ENCODE peak calls at places on chromosomes 5 and 9, in nine cellular contexts. N is SK-N-SH; Q is CD8-positive, alpha-beta memory T cell; B is lower lobe of right lung; S is GM23338; U is CD8-positive, alpha-beta T cell; H is kidney epithelial cell; Y is bronchial epithelial cell; K is NT2/D1. R is an unnamed sample.

GRCh38 chr9:129962889-129963703 is 79.9 kb downstream of the FNBP1 start:
- DNase-seq in N (no peak), Q (peak; percentile 85), B (peak; percentile 51), S (peak; percentile 74), U (peak; percentile 70), H (no peak), Y (peak; percentile 29), K (peak; percentile 70), R (no peak)

GRCh38 chr9:2166219-2166618 is 151.1 kb downstream of the SMARCA2 start:
- DNase-seq in N (no peak), Q (no peak), B (no peak), S (no peak), U (no peak), H (no peak), Y (no peak), K (no peak), R (no peak)

GRCh38 chr5:98906756-98907355 is 22.0 kb downstream of the CHD1 start:
- DNase-seq in N (no peak), Q (no peak), B (no peak), S (no peak), U (no peak), H (no peak), Y (no peak), K (no peak), R (no peak)

GRCh38 chr5:113502073-113502472 is 11.4 kb upstream of the YTHDC2 start:
- DNase-seq in N (no peak), Q (no peak), B (no peak), S (no peak), U (no peak), H (no peak), Y (no peak), K (no peak), R (no peak)

GRCh38 chr5:167614294-167615104 is 676.9 kb upstream of the WWC1 start:
- DNase-seq in N (no peak), Q (no peak), B (no peak), S (peak; percentile 27), U (no peak), H (no peak), Y (no peak), K (no peak), R (no peak)

GRCh38 chr5:83955916-83956315 is 235.3 kb upstream of the HAPLN1 start:
- DNase-seq in N (no peak), Q (no peak), B (no peak), S (no peak), U (no peak), H (peak; percentile 7), Y (peak; percentile 45), K (no peak), R (no peak)

GRCh38 chr9:131704195-131704983 is 35.5 kb downstream of the RAPGEF1 start:
- DNase-seq in N (no peak), Q (no peak), B (no peak), S (no peak), U (no peak), H (no peak), Y (peak; percentile 65), K (no peak), R (peak; percentile 42)

GRCh38 chr5:138282918-138283742 is 8.7 kb upstream of the GFRA3 start:
- DNase-seq in N (peak; percentile 74), Q (no peak), B (peak; percentile 47), S (peak; percentile 73), U (no peak), H (peak; percentile 18), Y (peak; percentile 68), K (peak; percentile 33), R (peak; percentile 65)

GRCh38 chr9:33139421-33140228 is 27.5 kb downstream of the B4GALT1 start:
- DNase-seq in N (no peak), Q (no peak), B (peak; percentile 59), S (no peak), U (no peak), H (no peak), Y (no peak), K (no peak), R (peak; percentile 94)

GRCh38 chr5:19853616-19854240 is 134.3 kb downstream of the CDH18 start:
- DNase-seq in N (no peak), Q (no peak), B (no peak), S (no peak), U (no peak), H (no peak), Y (no peak), K (no peak), R (no peak)

GRCh38 chr5:922745-923472 is 30.2 kb downstream of the TRIP13 start:
- DNase-seq in N (peak; percentile 39), Q (no peak), B (no peak), S (no peak), U (no peak), H (no peak), Y (no peak), K (no peak), R (no peak)

GRCh38 chr5:80569086-80569960 is 757 bp downstream of the ANKRD34B start:
- DNase-seq in N (peak; percentile 64), Q (no peak), B (no peak), S (peak; percentile 54), U (no peak), H (no peak), Y (no peak), K (no peak), R (peak; percentile 31)

GRCh38 chr5:121630402-121630801 is 221.3 kb upstream of the FTMT start:
- DNase-seq in N (no peak), Q (no peak), B (no peak), S (peak; percentile 8), U (no peak), H (no peak), Y (peak; percentile 27), K (no peak), R (no peak)

GRCh38 chr5:179870403-179870903 is 11.8 kb upstream of the MRNIP start:
- DNase-seq in N (peak; percentile 87), Q (no peak), B (peak; percentile 79), S (peak; percentile 78), U (no peak), H (no peak), Y (no peak), K (peak; percentile 23), R (peak; percentile 45)

GRCh38 chr5:144882739-144883283 is 712.1 kb downstream of the KCTD16 start:
- DNase-seq in N (no peak), Q (no peak), B (no peak), S (no peak), U (no peak), H (no peak), Y (no peak), K (no peak), R (no peak)

GRCh38 chr9:137866226-137867141 is 11.1 kb upstream of the CACNA1B start:
- DNase-seq in N (peak; percentile 53), Q (no peak), B (no peak), S (no peak), U (no peak), H (no peak), Y (no peak), K (no peak), R (no peak)

GRCh38 chr5:140785905-140786686 is at the start of gene PCDHA1:
- DNase-seq in N (peak; percentile 36), Q (no peak), B (peak; percentile 29), S (peak; percentile 80), U (no peak), H (no peak), Y (no peak), K (no peak), R (no peak)

DNA sequence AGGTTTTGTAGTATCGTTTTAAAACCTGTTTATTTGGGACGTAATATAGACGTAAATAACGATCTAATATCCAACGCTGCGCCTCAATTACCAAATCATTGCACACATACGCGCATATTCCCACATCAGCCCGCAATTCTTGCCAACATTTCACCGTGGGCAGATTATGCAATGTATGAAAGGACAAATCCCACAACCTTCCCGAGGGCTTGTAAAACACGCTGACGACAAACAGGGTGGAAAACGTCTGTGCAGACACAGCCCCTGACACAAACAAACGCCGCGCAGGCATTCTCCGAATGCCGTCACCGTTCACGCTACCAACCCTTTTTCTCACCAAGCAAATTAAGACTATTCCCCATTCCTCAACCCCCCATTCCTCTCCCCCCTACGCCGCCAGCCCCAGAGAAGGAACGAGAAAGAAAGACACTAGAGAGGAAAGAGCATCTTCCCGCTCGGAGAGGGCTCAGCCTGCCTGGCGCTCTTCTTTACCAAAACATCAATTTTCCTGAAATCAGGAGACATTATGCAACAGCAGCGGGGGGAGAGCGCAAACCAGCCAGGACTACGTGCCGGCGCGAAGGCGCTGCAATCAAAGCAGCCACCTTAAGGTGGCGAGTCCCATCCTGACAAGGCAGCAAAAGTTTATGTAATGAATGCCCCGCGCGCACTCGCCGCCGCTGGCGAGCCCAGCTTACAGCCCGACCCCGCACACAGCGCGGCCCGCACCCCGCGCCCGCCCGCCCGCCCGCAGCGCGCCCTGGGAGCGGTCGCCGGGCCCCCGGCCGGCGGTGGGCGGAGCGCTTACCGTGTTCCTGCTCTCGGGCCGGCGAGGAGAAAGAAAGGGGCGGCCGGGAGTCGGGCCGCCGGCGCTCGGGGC is 560 bp downstream of the NFIL3 start:
- DNase-seq in N (no peak), Q (peak; percentile 63), B (peak; percentile 74), S (peak; percentile 60), U (peak; percentile 49), H (no peak), Y (peak; percentile 59), K (no peak), R (peak; percentile 66)
- H3K4me3 ChIP-seq in N (peak overlapping the region; percentile 94), Q (peak overlapping the region; percentile 75), B (peak overlapping the region; percentile 70), S (peak overlapping the region; percentile 91), U (peak overlapping the region; percentile 28), H (peak overlapping the region; percentile 64), Y (peak overlapping the region; percentile 79), K (peak overlapping the region; percentile 57), R (peak overlapping the region; percentile 86)

GRCh38 chr5:131677115-131677514 is 42.1 kb upstream of the RAPGEF6 start:
- DNase-seq in N (no peak), Q (no peak), B (no peak), S (no peak), U (no peak), H (peak; percentile 7), Y (no peak), K (no peak), R (no peak)

GRCh38 chr5:131671994-131672655 is 37.1 kb upstream of the RAPGEF6 start:
- DNase-seq in N (no peak), Q (no peak), B (no peak), S (peak; percentile 6), U (no peak), H (no peak), Y (no peak), K (no peak), R (no peak)

GRCh38 chr5:131671409-131671808 is 36.4 kb upstream of the RAPGEF6 start:
- DNase-seq in N (no peak), Q (no peak), B (no peak), S (no peak), U (no peak), H (no peak), Y (no peak), K (no peak), R (no peak)

GRCh38 chr5:131672791-131673190 is 37.8 kb upstream of the RAPGEF6 start:
- DNase-seq in N (no peak), Q (no peak), B (no peak), S (no peak), U (no peak), H (no peak), Y (no peak), K (no peak), R (no peak)
- H3K36me3 ChIP-seq in N (peaks cover 51% of the 10 kb centered on the region), Q (peaks cover 17% of the 10 kb centered on the region), B (peaks cover 72% of the 10 kb centered on the region), S (no peaks in the 10 kb centered on the region), U (peaks cover 11% of the 10 kb centered on the region), H (peaks cover 1% of the 10 kb centered on the region), Y (peaks cover 1% of the 10 kb centered on the region), K (peaks cover 38% of the 10 kb centered on the region), R (peaks cover 25% of the 10 kb centered on the region)

GRCh38 chr9:133207540-133208170 is 1.4 kb downstream of the OBP2B start:
- DNase-seq in N (no peak), Q (no peak), B (no peak), S (no peak), U (no peak), H (no peak), Y (no peak), K (no peak), R (no peak)
- H3K4me3 ChIP-seq in N (no peak overlapping the region), Q (no peak overlapping the region), B (no peak overlapping the region), S (no peak overlapping the region), U (no peak overlapping the region), H (no peak overlapping the region), Y (no peak overlapping the region), K (no peak overlapping the region), R (no peak overlapping the region)

GRCh38 chr5:160020969-160021368 is 12.0 kb downstream of the TTC1 start:
- DNase-seq in N (no peak), Q (no peak), B (no peak), S (no peak), U (no peak), H (no peak), Y (no peak), K (no peak), R (no peak)
- H3K36me3 ChIP-seq in N (peaks cover 29% of the 10 kb centered on the region), Q (no peaks in the 10 kb centered on the region), B (peaks cover 22% of the 10 kb centered on the region), S (peaks cover 5% of the 10 kb centered on the region), U (peaks cover 5% of the 10 kb centered on the region), H (no peaks in the 10 kb centered on the region), Y (peaks cover 2% of the 10 kb centered on the region), K (peaks cover 42% of the 10 kb centered on the region), R (peaks cover 3% of the 10 kb centered on the region)

R was measured in WERI-Rb-1.